ENCODE peak calls at places on chromosomes 6 and 20, in seven cellular contexts. Z, O, Q, B, C, I and W are unnamed samples.

GRCh38 chr6:67630146-67630545 is 1004.9 kb upstream of the ADGRB3 start:
- DNase-seq in Z (no peak), O (no peak), Q (no peak), B (no peak), C (no peak), I (no peak), W (no peak)

GRCh38 chr20:35369804-35370203 is 42.0 kb downstream of the UQCC1 start:
- DNase-seq in Z (no peak), O (no peak), Q (no peak), B (no peak), C (no peak), I (no peak), W (no peak)

GRCh38 chr20:19583532-19584175 is 174.4 kb upstream of the RIN2 start:
- DNase-seq in Z (peak), O (no peak), Q (peak), B (peak), C (no peak), I (no peak), W (peak)

GRCh38 chr6:129481706-129482105 is 228.3 kb downstream of the ARHGAP18 start:
- DNase-seq in Z (no peak), O (no peak), Q (no peak), B (no peak), C (no peak), I (no peak), W (no peak)

GRCh38 chr20:31716818-31717477 is 5.7 kb downstream of the BCL2L1 start:
- DNase-seq in Z (no peak), O (no peak), Q (no peak), B (no peak), C (no peak), I (no peak), W (no peak)

GRCh38 chr6:110769923-110770322 is 45.3 kb downstream of the CDK19 start:
- DNase-seq in Z (no peak), O (no peak), Q (no peak), B (no peak), C (no peak), I (no peak), W (no peak)

GRCh38 chr6:108170607-108171290 is 4.9 kb downstream of the NR2E1 start:
- DNase-seq in Z (no peak), O (no peak), Q (no peak), B (no peak), C (no peak), I (no peak), W (no peak)

GRCh38 chr6:143708889-143709288 is 31.1 kb downstream of the PHACTR2 start:
- DNase-seq in Z (no peak), O (no peak), Q (no peak), B (no peak), C (no peak), I (no peak), W (no peak)

GRCh38 chr6:53718597-53719460 is 53.3 kb upstream of the KLHL31 start:
- DNase-seq in Z (no peak), O (no peak), Q (no peak), B (peak), C (no peak), I (peak), W (no peak)

GRCh38 chr6:21149460-21149859 is 444.1 kb upstream of the SOX4 start:
- DNase-seq in Z (no peak), O (no peak), Q (no peak), B (no peak), C (no peak), I (no peak), W (no peak)

GRCh38 chr6:9204171-9204570 is 768.8 kb upstream of the SLC35B3 start:
- DNase-seq in Z (no peak), O (no peak), Q (no peak), B (no peak), C (no peak), I (no peak), W (no peak)

GRCh38 chr20:17710379-17711305 is 10.9 kb downstream of the BANF2 start:
- DNase-seq in Z (peak), O (no peak), Q (no peak), B (no peak), C (no peak), I (no peak), W (no peak)

GRCh38 chr6:116444575-116444974 is 16.6 kb upstream of the CALHM6 start:
- DNase-seq in Z (no peak), O (no peak), Q (no peak), B (no peak), C (no peak), I (no peak), W (no peak)

GRCh38 chr20:44188752-44189151 is 1.8 kb upstream of the JPH2 start:
- DNase-seq in Z (peak), O (no peak), Q (no peak), B (no peak), C (no peak), I (no peak), W (no peak)

GRCh38 chr6:158431036-158431435 is 118.8 kb downstream of the TULP4 start:
- DNase-seq in Z (no peak), O (no peak), Q (no peak), B (no peak), C (no peak), I (no peak), W (no peak)

GRCh38 chr20:23021941-23022340 is 13.2 kb upstream of the SSTR4 start:
- DNase-seq in Z (no peak), O (no peak), Q (no peak), B (no peak), C (no peak), I (no peak), W (no peak)